ENCODE peak calls at places on chromosomes 4 and X, in seven cellular contexts. One of them, this sample, is unnamed.

GRCh38 chrX:1444896-1445480 is 7.7 kb downstream of the ASMTL start:
- DNase-seq in keratinocyte: no peak
- DNase-seq in fibroblast of lung: no peak
- DNase-seq in mammary epithelial cell: no peak
- DNase-seq in HCT116: no peak
- DNase-seq in endothelial cell of umbilical vein: no peak
- DNase-seq in HepG2: no peak
- DNase-seq in this sample: peak; percentile 2

GRCh38 chrX:16839852-16840460 is 30.2 kb downstream of the RBBP7 start:
- DNase-seq in keratinocyte: no peak
- DNase-seq in fibroblast of lung: peak; percentile 84
- DNase-seq in mammary epithelial cell: peak; percentile 76
- DNase-seq in HCT116: no peak
- DNase-seq in endothelial cell of umbilical vein: no peak
- DNase-seq in HepG2: no peak
- DNase-seq in this sample: no peak

GRCh38 chr4:132991111-132991510 is 158.0 kb upstream of the PCDH10 start:
- DNase-seq in keratinocyte: no peak
- DNase-seq in fibroblast of lung: no peak
- DNase-seq in mammary epithelial cell: no peak
- DNase-seq in HCT116: no peak
- DNase-seq in endothelial cell of umbilical vein: peak; percentile 44
- DNase-seq in HepG2: no peak
- DNase-seq in this sample: no peak

GRCh38 chr4:111228874-111229273 is 606.0 kb upstream of the PITX2 start:
- DNase-seq in keratinocyte: no peak
- DNase-seq in fibroblast of lung: no peak
- DNase-seq in mammary epithelial cell: no peak
- DNase-seq in HCT116: no peak
- DNase-seq in endothelial cell of umbilical vein: peak; percentile 21
- DNase-seq in HepG2: no peak
- DNase-seq in this sample: no peak

GRCh38 chrX:40734956-40735317 is 405 bp downstream of the MED14 start:
- DNase-seq in keratinocyte: no peak
- DNase-seq in fibroblast of lung: peak; percentile 15
- DNase-seq in mammary epithelial cell: no peak
- DNase-seq in HCT116: no peak
- DNase-seq in endothelial cell of umbilical vein: peak; percentile 25
- DNase-seq in HepG2: no peak
- DNase-seq in this sample: peak; percentile 46

GRCh38 chr4:101104264-101105052 is 242.9 kb downstream of the PPP3CA start:
- DNase-seq in keratinocyte: no peak
- DNase-seq in fibroblast of lung: peak; percentile 5
- DNase-seq in mammary epithelial cell: no peak
- DNase-seq in HCT116: no peak
- DNase-seq in endothelial cell of umbilical vein: peak; percentile 21
- DNase-seq in HepG2: no peak
- DNase-seq in this sample: no peak

GRCh38 chrX:110178179-110178865 is 139.6 kb downstream of the AMMECR1 start:
- DNase-seq in keratinocyte: no peak
- DNase-seq in fibroblast of lung: no peak
- DNase-seq in mammary epithelial cell: no peak
- DNase-seq in HCT116: no peak
- DNase-seq in endothelial cell of umbilical vein: no peak
- DNase-seq in HepG2: no peak
- DNase-seq in this sample: no peak

GRCh38 chr4:138562544-138562961 is 320.4 kb upstream of the SLC7A11 start:
- DNase-seq in keratinocyte: no peak
- DNase-seq in fibroblast of lung: peak; percentile 81
- DNase-seq in mammary epithelial cell: peak; percentile 44
- DNase-seq in HCT116: no peak
- DNase-seq in endothelial cell of umbilical vein: peak; percentile 72
- DNase-seq in HepG2: no peak
- DNase-seq in this sample: no peak

GRCh38 chr4:83548151-83548905 is 12.4 kb downstream of the GPAT3 start:
- DNase-seq in keratinocyte: peak; percentile 98
- DNase-seq in fibroblast of lung: peak; percentile 95
- DNase-seq in mammary epithelial cell: peak; percentile 99
- DNase-seq in HCT116: peak; percentile 99
- DNase-seq in endothelial cell of umbilical vein: peak; percentile 88
- DNase-seq in HepG2: peak; percentile 88
- DNase-seq in this sample: peak; percentile 38

GRCh38 chr4:158801066-158801465 is 32.2 kb downstream of the FNIP2 start:
- DNase-seq in keratinocyte: no peak
- DNase-seq in fibroblast of lung: no peak
- DNase-seq in mammary epithelial cell: no peak
- DNase-seq in HCT116: no peak
- DNase-seq in endothelial cell of umbilical vein: no peak
- DNase-seq in HepG2: no peak
- DNase-seq in this sample: no peak

GRCh38 chr4:1409079-1409805 is 3.0 kb upstream of the NKX1-1 start:
- DNase-seq in keratinocyte: no peak
- DNase-seq in fibroblast of lung: no peak
- DNase-seq in mammary epithelial cell: no peak
- DNase-seq in HCT116: no peak
- DNase-seq in endothelial cell of umbilical vein: no peak
- DNase-seq in HepG2: no peak
- DNase-seq in this sample: no peak
- TF ChIP-seq EZH2 in keratinocyte: no peak
- TF ChIP-seq EZH2 in fibroblast of lung: no peak
- TF ChIP-seq EZH2 in mammary epithelial cell: no peak
- TF ChIP-seq EZH2 in HCT116: no peak
- TF ChIP-seq EZH2 in endothelial cell of umbilical vein: no peak
- TF ChIP-seq EZH2 in HepG2: no peak
- TF ChIP-seq EZH2 in this sample: no peak

GRCh38 chrX:43655151-43655676 is 885 bp upstream of the MAOA start:
- DNase-seq in keratinocyte: peak; percentile 26
- DNase-seq in fibroblast of lung: peak; percentile 32
- DNase-seq in mammary epithelial cell: peak; percentile 53
- DNase-seq in HCT116: no peak
- DNase-seq in endothelial cell of umbilical vein: peak; percentile 36
- DNase-seq in HepG2: no peak
- DNase-seq in this sample: peak; percentile 3
- H3K9ac ChIP-seq in keratinocyte: peak overlapping the region; percentile 90
- H3K9ac ChIP-seq in fibroblast of lung: peak overlapping the region; percentile 38
- H3K9ac ChIP-seq in mammary epithelial cell: peak overlapping the region; percentile 90
- H3K9ac ChIP-seq in HCT116: peak overlapping the region; percentile 67
- H3K9ac ChIP-seq in endothelial cell of umbilical vein: peak overlapping the region; percentile 95
- H3K9ac ChIP-seq in HepG2: peak overlapping the region; percentile 82
- H3K9ac ChIP-seq in this sample: peak overlapping the region; percentile 62

GRCh38 chr4:150580244-150580643 is 1.7 kb upstream of the MAB21L2 start:
- DNase-seq in keratinocyte: no peak
- DNase-seq in fibroblast of lung: no peak
- DNase-seq in mammary epithelial cell: no peak
- DNase-seq in HCT116: no peak
- DNase-seq in endothelial cell of umbilical vein: no peak
- DNase-seq in HepG2: no peak
- DNase-seq in this sample: no peak
- H3K4me3 ChIP-seq in keratinocyte: no peak overlapping the region
- H3K4me3 ChIP-seq in fibroblast of lung: no peak overlapping the region
- H3K4me3 ChIP-seq in mammary epithelial cell: no peak overlapping the region
- H3K4me3 ChIP-seq in HCT116: no peak overlapping the region
- H3K4me3 ChIP-seq in endothelial cell of umbilical vein: no peak overlapping the region
- H3K4me3 ChIP-seq in HepG2: no peak overlapping the region
- H3K4me3 ChIP-seq in this sample: no peak overlapping the region

GRCh38 chrX:118824173-118824782 is 654 bp downstream of the ZCCHC12 start:
- DNase-seq in keratinocyte: no peak
- DNase-seq in fibroblast of lung: no peak
- DNase-seq in mammary epithelial cell: no peak
- DNase-seq in HCT116: no peak
- DNase-seq in endothelial cell of umbilical vein: no peak
- DNase-seq in HepG2: no peak
- DNase-seq in this sample: no peak
- TF ChIP-seq EZH2 in keratinocyte: no peak
- TF ChIP-seq EZH2 in fibroblast of lung: no peak
- TF ChIP-seq EZH2 in mammary epithelial cell: peak; percentile 91
- TF ChIP-seq EZH2 in HCT116: no peak
- TF ChIP-seq EZH2 in endothelial cell of umbilical vein: peak; percentile 27
- TF ChIP-seq EZH2 in HepG2: no peak
- TF ChIP-seq EZH2 in this sample: no peak

GRCh38 chr4:7547368-7548040 is 112.8 kb upstream of the PSAPL1 start:
- DNase-seq in keratinocyte: peak; percentile 90
- DNase-seq in fibroblast of lung: no peak
- DNase-seq in mammary epithelial cell: peak; percentile 78
- DNase-seq in HCT116: no peak
- DNase-seq in endothelial cell of umbilical vein: no peak
- DNase-seq in HepG2: no peak
- DNase-seq in this sample: no peak

GRCh38 chr4:7542781-7543180 is 108.1 kb upstream of the PSAPL1 start:
- DNase-seq in keratinocyte: no peak
- DNase-seq in fibroblast of lung: no peak
- DNase-seq in mammary epithelial cell: no peak
- DNase-seq in HCT116: no peak
- DNase-seq in endothelial cell of umbilical vein: no peak
- DNase-seq in HepG2: no peak
- DNase-seq in this sample: no peak

GRCh38 chr4:7549866-7550265 is 115.1 kb upstream of the PSAPL1 start:
- DNase-seq in keratinocyte: no peak
- DNase-seq in fibroblast of lung: no peak
- DNase-seq in mammary epithelial cell: no peak
- DNase-seq in HCT116: no peak
- DNase-seq in endothelial cell of umbilical vein: no peak
- DNase-seq in HepG2: no peak
- DNase-seq in this sample: no peak

GRCh38 chr4:7546809-7547367 is 112.2 kb upstream of the PSAPL1 start:
- DNase-seq in keratinocyte: no peak
- DNase-seq in fibroblast of lung: no peak
- DNase-seq in mammary epithelial cell: peak; percentile 24
- DNase-seq in HCT116: no peak
- DNase-seq in endothelial cell of umbilical vein: no peak
- DNase-seq in HepG2: no peak
- DNase-seq in this sample: no peak

DNA sequence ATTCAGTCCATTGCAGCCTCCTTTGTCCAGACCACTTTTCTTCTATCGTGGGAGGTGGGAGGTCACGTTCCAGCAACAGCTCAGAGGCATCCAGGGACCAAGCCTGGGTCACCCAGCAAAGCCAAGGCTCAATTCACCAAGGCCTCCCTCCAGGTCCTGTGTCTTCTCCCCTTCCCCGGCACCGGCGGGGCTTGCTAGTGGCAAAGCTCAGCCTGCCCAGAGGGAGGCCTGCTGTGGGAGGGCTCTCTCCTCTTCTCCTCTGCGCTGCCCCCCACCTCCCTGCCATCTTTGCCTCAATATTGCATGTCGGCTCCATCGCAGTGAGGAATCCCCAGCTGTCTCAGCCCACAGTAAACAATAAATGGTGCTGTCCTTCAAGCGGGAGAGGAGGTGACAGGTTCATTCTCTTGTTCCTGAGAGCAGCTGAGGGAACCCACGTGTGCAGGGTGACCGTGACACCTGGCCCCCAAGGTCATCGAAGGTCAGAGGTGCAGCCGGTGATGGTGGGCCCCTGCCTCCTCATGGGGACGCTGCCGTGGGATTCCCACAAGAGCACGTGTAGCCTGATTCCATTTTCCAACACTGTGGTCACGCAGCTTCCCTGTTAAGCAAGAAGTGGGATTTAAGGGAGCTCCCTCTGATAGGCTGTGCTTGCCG is 111.5 kb upstream of the PSAPL1 start:
- DNase-seq in keratinocyte: no peak
- DNase-seq in fibroblast of lung: no peak
- DNase-seq in mammary epithelial cell: no peak
- DNase-seq in HCT116: no peak
- DNase-seq in endothelial cell of umbilical vein: no peak
- DNase-seq in HepG2: no peak
- DNase-seq in this sample: no peak
- H3K9ac ChIP-seq in keratinocyte: no peak overlapping the region
- H3K9ac ChIP-seq in fibroblast of lung: no peak overlapping the region
- H3K9ac ChIP-seq in mammary epithelial cell: no peak overlapping the region
- H3K9ac ChIP-seq in HCT116: no peak overlapping the region
- H3K9ac ChIP-seq in endothelial cell of umbilical vein: no peak overlapping the region
- H3K9ac ChIP-seq in HepG2: no peak overlapping the region
- H3K9ac ChIP-seq in this sample: no peak overlapping the region

DNA sequence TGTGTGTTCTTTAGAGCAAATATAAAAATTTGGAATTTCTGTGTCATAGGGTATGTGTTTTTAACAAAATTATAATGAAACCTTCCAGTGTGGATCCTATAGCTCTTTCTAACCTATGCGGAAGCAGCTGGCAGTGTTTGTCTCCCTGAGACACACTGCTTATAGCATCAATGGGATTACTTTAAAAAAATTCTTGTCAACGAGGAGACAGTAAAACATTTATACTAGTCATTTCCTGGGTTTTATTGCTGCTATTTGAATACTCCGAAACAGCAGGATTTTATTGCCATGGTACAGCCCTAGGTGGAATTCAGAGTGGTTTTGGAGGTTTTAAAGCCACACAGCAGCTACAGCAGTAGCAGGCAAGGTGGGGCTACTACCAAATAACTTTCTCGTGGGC is 145.1 kb upstream of the IL1RAPL2 start:
- DNase-seq in keratinocyte: no peak
- DNase-seq in fibroblast of lung: no peak
- DNase-seq in mammary epithelial cell: no peak
- DNase-seq in HCT116: no peak
- DNase-seq in endothelial cell of umbilical vein: no peak
- DNase-seq in HepG2: no peak
- DNase-seq in this sample: no peak
- H3K4me3 ChIP-seq in keratinocyte: no peak overlapping the region
- H3K4me3 ChIP-seq in fibroblast of lung: no peak overlapping the region
- H3K4me3 ChIP-seq in mammary epithelial cell: no peak overlapping the region
- H3K4me3 ChIP-seq in HCT116: no peak overlapping the region
- H3K4me3 ChIP-seq in endothelial cell of umbilical vein: no peak overlapping the region
- H3K4me3 ChIP-seq in HepG2: no peak overlapping the region
- H3K4me3 ChIP-seq in this sample: no peak overlapping the region

DNA sequence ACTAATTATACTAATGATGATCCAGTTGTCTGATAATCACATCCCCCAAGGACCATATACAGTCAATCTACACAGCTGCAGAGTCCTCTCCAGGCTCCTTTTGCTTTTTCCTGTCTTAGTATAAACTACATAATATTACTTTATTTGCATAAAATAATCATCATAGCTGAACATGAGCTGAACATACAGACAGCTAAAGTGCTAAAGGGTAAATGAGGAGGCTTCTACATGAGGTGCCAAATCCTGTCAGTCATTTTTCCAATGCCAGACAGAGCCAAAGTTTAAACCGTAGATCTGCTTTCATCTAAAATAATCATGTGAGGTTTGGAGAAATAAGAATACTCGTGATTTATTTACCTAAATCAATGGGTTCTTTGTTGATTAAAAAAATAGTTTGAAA is 1530.1 kb upstream of the PABPC4L start:
- DNase-seq in keratinocyte: no peak
- DNase-seq in fibroblast of lung: no peak
- DNase-seq in mammary epithelial cell: no peak
- DNase-seq in HCT116: no peak
- DNase-seq in endothelial cell of umbilical vein: no peak
- DNase-seq in HepG2: no peak
- DNase-seq in this sample: no peak
- TF ChIP-seq EZH2 in keratinocyte: no peak
- TF ChIP-seq EZH2 in fibroblast of lung: no peak
- TF ChIP-seq EZH2 in mammary epithelial cell: no peak
- TF ChIP-seq EZH2 in HCT116: no peak
- TF ChIP-seq EZH2 in endothelial cell of umbilical vein: no peak
- TF ChIP-seq EZH2 in HepG2: no peak
- TF ChIP-seq EZH2 in this sample: no peak

GRCh38 chrX:103831803-103832544 is at the start of gene RAB9B:
- DNase-seq in keratinocyte: no peak
- DNase-seq in fibroblast of lung: peak; percentile 33
- DNase-seq in mammary epithelial cell: peak; percentile 38
- DNase-seq in HCT116: no peak
- DNase-seq in endothelial cell of umbilical vein: peak; percentile 41
- DNase-seq in HepG2: no peak
- DNase-seq in this sample: peak; percentile 72
- H3K9ac ChIP-seq in keratinocyte: peak within 1 kb of the TSS; percentile 20
- H3K9ac ChIP-seq in fibroblast of lung: no peak within 1 kb of the TSS
- H3K9ac ChIP-seq in mammary epithelial cell: peak within 1 kb of the TSS; percentile 19
- H3K9ac ChIP-seq in HCT116: no peak within 1 kb of the TSS
- H3K9ac ChIP-seq in endothelial cell of umbilical vein: no peak within 1 kb of the TSS
- H3K9ac ChIP-seq in HepG2: no peak within 1 kb of the TSS
- H3K9ac ChIP-seq in this sample: peak within 1 kb of the TSS; percentile 70